ENCODE peak calls at places on chromosomes 2 and 18, in six cellular contexts. One of them, this sample, is unnamed. For H3K36me3, the result is how much of the 10 kb centered on the place peaks cover.

GRCh38 chr18:62485684-62486083 is 37.1 kb upstream of the ZCCHC2 start:
- DNase-seq in breast epithelium: peak
- DNase-seq in spleen: no peak
- DNase-seq in suprapubic skin: no peak
- DNase-seq in HepG2: peak
- DNase-seq in HCT116: peak
- DNase-seq in this sample: no peak

GRCh38 chr2:30236591-30237245 is 5.4 kb downstream of the LBH start:
- DNase-seq in breast epithelium: peak
- DNase-seq in spleen: peak
- DNase-seq in HepG2: no peak
- DNase-seq in HCT116: no peak
- DNase-seq in suprapubic skin: no peak
- DNase-seq in this sample: no peak

GRCh38 chr2:201642579-201643215 is 606 bp downstream of the TMEM237 start:
- DNase-seq in HCT116: peak
- DNase-seq in breast epithelium: peak
- DNase-seq in spleen: peak
- DNase-seq in suprapubic skin: peak
- DNase-seq in HepG2: peak
- DNase-seq in this sample: no peak

GRCh38 chr2:169573974-169574299 is 272 bp upstream of the FASTKD1 start:
- DNase-seq in HepG2: no peak
- DNase-seq in suprapubic skin: no peak
- DNase-seq in HCT116: no peak
- DNase-seq in spleen: no peak
- DNase-seq in breast epithelium: no peak
- DNase-seq in this sample: no peak

GRCh38 chr2:67032091-67032490 is 365.0 kb upstream of the ETAA1 start:
- DNase-seq in suprapubic skin: no peak
- DNase-seq in spleen: no peak
- DNase-seq in HCT116: no peak
- DNase-seq in breast epithelium: no peak
- DNase-seq in HepG2: no peak
- DNase-seq in this sample: no peak

GRCh38 chr18:62081248-62081647 is 105.6 kb downstream of the PIGN start:
- DNase-seq in suprapubic skin: no peak
- DNase-seq in HCT116: no peak
- DNase-seq in breast epithelium: no peak
- DNase-seq in spleen: no peak
- DNase-seq in HepG2: no peak
- DNase-seq in this sample: no peak

GRCh38 chr2:232377841-232378734 is 463 bp upstream of the ALPP start:
- DNase-seq in spleen: no peak
- DNase-seq in suprapubic skin: peak
- DNase-seq in HepG2: no peak
- DNase-seq in HCT116: no peak
- DNase-seq in breast epithelium: no peak
- DNase-seq in this sample: no peak

GRCh38 chr2:134398300-134398699 is 144.4 kb downstream of the MGAT5 start:
- DNase-seq in HepG2: no peak
- DNase-seq in HCT116: no peak
- DNase-seq in breast epithelium: no peak
- DNase-seq in suprapubic skin: no peak
- DNase-seq in spleen: no peak
- DNase-seq in this sample: no peak

DNA sequence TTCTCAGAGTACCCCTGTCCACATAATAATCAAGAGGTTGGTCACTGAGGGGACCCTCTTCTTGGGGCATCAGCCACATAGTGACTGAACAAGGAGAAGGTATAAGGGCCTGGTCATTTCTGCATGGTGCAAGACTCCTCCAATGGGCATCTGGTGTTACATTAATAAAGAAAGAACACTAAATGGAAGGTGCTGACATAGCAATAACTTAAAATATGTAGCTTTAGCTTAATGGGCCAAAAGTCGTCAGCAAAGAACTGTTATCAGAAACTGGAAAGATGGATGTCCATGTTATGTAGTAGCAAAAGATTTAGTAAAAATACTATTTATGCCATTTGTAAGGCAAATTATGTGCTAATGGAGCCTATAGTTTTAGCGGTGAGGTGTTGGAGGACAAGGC is 916.5 kb upstream of the SOX11 start:
- DNase-seq in suprapubic skin: no peak
- DNase-seq in spleen: no peak
- DNase-seq in HepG2: no peak
- DNase-seq in breast epithelium: no peak
- DNase-seq in HCT116: no peak
- DNase-seq in this sample: no peak
- TF ChIP-seq POLR2AphosphoS5 in suprapubic skin: no peak
- TF ChIP-seq POLR2AphosphoS5 in spleen: no peak
- TF ChIP-seq POLR2AphosphoS5 in HepG2: no peak
- TF ChIP-seq POLR2AphosphoS5 in breast epithelium: no peak
- TF ChIP-seq POLR2AphosphoS5 in HCT116: no peak
- TF ChIP-seq POLR2AphosphoS5 in this sample: no peak

DNA sequence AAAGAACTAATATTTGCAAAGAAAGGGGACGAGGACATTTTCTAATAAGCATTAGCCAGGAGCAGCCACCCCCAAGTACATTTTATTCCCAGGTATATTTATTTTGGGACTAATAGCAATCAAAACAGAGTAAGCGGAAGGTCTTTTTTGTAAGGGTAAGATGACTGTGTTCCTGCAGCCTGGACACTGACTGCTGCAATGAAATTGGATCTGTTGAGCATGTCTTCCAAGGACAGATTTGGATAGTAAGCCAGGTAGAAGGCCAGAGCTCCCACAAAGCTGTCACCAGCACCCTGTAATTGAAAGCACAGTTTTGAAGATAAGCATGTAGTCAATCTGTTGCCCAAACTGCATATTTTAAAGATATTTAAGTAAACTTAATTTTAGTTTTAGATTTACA is 10.0 kb downstream of the MRPL33 start:
- DNase-seq in spleen: no peak
- DNase-seq in suprapubic skin: no peak
- DNase-seq in HepG2: no peak
- DNase-seq in HCT116: no peak
- DNase-seq in breast epithelium: no peak
- DNase-seq in this sample: no peak
- H3K27ac ChIP-seq in spleen: no peak
- H3K27ac ChIP-seq in suprapubic skin: no peak
- H3K27ac ChIP-seq in HepG2: no peak
- H3K27ac ChIP-seq in HCT116: no peak
- H3K27ac ChIP-seq in breast epithelium: no peak
- H3K27ac ChIP-seq in this sample: no peak

GRCh38 chr2:60493804-60494392 is 59.6 kb downstream of the BCL11A start:
- DNase-seq in spleen: no peak
- DNase-seq in HCT116: no peak
- DNase-seq in HepG2: no peak
- DNase-seq in suprapubic skin: no peak
- DNase-seq in breast epithelium: no peak
- DNase-seq in this sample: no peak
- H3K36me3 ChIP-seq in spleen: under half
- H3K36me3 ChIP-seq in HCT116: under half
- H3K36me3 ChIP-seq in HepG2: under half
- H3K36me3 ChIP-seq in suprapubic skin: under half
- H3K36me3 ChIP-seq in breast epithelium: under half
- H3K36me3 ChIP-seq in this sample: under half

GRCh38 chr18:34659579-34660517 is 50.2 kb upstream of the DTNA start:
- DNase-seq in suprapubic skin: peak
- DNase-seq in spleen: peak
- DNase-seq in HCT116: peak
- DNase-seq in HepG2: peak
- DNase-seq in breast epithelium: peak
- DNase-seq in this sample: no peak
- TF ChIP-seq POLR2AphosphoS5 in suprapubic skin: no peak
- TF ChIP-seq POLR2AphosphoS5 in spleen: peak
- TF ChIP-seq POLR2AphosphoS5 in HCT116: no peak
- TF ChIP-seq POLR2AphosphoS5 in HepG2: no peak
- TF ChIP-seq POLR2AphosphoS5 in breast epithelium: peak
- TF ChIP-seq POLR2AphosphoS5 in this sample: no peak

GRCh38 chr2:241037498-241037897 is 39.1 kb downstream of the SNED1 start:
- DNase-seq in suprapubic skin: no peak
- DNase-seq in spleen: no peak
- DNase-seq in HepG2: no peak
- DNase-seq in breast epithelium: peak
- DNase-seq in HCT116: no peak
- DNase-seq in this sample: no peak

GRCh38 chr2:241035142-241035817 is 36.9 kb downstream of the SNED1 start:
- DNase-seq in breast epithelium: peak
- DNase-seq in suprapubic skin: peak
- DNase-seq in spleen: peak
- DNase-seq in HCT116: no peak
- DNase-seq in HepG2: no peak
- DNase-seq in this sample: no peak

GRCh38 chr2:241035818-241036396 is 37.5 kb downstream of the SNED1 start:
- DNase-seq in HepG2: no peak
- DNase-seq in HCT116: no peak
- DNase-seq in suprapubic skin: no peak
- DNase-seq in spleen: no peak
- DNase-seq in breast epithelium: peak
- DNase-seq in this sample: no peak

GRCh38 chr2:241036964-241037421 is 38.6 kb downstream of the SNED1 start:
- DNase-seq in spleen: peak
- DNase-seq in HepG2: no peak
- DNase-seq in suprapubic skin: no peak
- DNase-seq in HCT116: no peak
- DNase-seq in breast epithelium: peak
- DNase-seq in this sample: no peak

GRCh38 chr2:241036397-241036963 is 38.1 kb downstream of the SNED1 start:
- DNase-seq in suprapubic skin: no peak
- DNase-seq in HCT116: no peak
- DNase-seq in spleen: peak
- DNase-seq in breast epithelium: peak
- DNase-seq in HepG2: peak
- DNase-seq in this sample: no peak
- H3K27ac ChIP-seq in suprapubic skin: no peak
- H3K27ac ChIP-seq in HCT116: no peak
- H3K27ac ChIP-seq in spleen: peak
- H3K27ac ChIP-seq in breast epithelium: peak
- H3K27ac ChIP-seq in HepG2: no peak
- H3K27ac ChIP-seq in this sample: no peak

DNA sequence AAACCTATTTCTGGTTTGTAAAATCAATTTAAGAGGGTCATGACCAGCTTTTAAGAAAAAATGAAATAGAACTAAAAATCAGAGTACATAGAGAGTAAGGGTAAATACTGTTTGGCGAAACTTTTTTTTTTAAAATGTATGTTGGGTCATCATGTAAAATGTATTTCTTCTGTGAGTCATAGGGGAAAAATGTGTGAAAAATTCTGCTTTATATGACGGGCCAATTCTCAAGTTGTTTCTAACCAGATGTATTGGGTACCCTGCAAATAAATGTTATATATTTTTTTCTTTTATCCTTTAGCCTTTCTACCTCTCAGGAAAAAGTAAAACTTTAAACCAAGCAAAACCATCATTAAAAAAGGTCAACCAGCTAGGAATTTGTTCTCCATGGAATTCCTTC is 13.9 kb downstream of the AFTPH start:
- DNase-seq in HCT116: no peak
- DNase-seq in breast epithelium: no peak
- DNase-seq in suprapubic skin: no peak
- DNase-seq in spleen: no peak
- DNase-seq in HepG2: no peak
- DNase-seq in this sample: no peak
- H3K36me3 ChIP-seq in HCT116: under half
- H3K36me3 ChIP-seq in breast epithelium: under half
- H3K36me3 ChIP-seq in suprapubic skin: under half
- H3K36me3 ChIP-seq in spleen: under half
- H3K36me3 ChIP-seq in HepG2: under half
- H3K36me3 ChIP-seq in this sample: under half

GRCh38 chr18:79379931-79380815 is 15.6 kb upstream of the NFATC1 start:
- DNase-seq in HepG2: no peak
- DNase-seq in breast epithelium: no peak
- DNase-seq in suprapubic skin: no peak
- DNase-seq in HCT116: no peak
- DNase-seq in spleen: peak
- DNase-seq in this sample: no peak
- TF ChIP-seq POLR2AphosphoS5 in HepG2: no peak
- TF ChIP-seq POLR2AphosphoS5 in breast epithelium: no peak
- TF ChIP-seq POLR2AphosphoS5 in suprapubic skin: no peak
- TF ChIP-seq POLR2AphosphoS5 in HCT116: no peak
- TF ChIP-seq POLR2AphosphoS5 in spleen: no peak
- TF ChIP-seq POLR2AphosphoS5 in this sample: no peak

GRCh38 chr2:37623409-37623808 is 48.0 kb downstream of the CDC42EP3 start:
- DNase-seq in spleen: no peak
- DNase-seq in HepG2: no peak
- DNase-seq in breast epithelium: no peak
- DNase-seq in HCT116: no peak
- DNase-seq in suprapubic skin: no peak
- DNase-seq in this sample: no peak
- H3K27ac ChIP-seq in spleen: no peak
- H3K27ac ChIP-seq in HepG2: no peak
- H3K27ac ChIP-seq in breast epithelium: no peak
- H3K27ac ChIP-seq in HCT116: no peak
- H3K27ac ChIP-seq in suprapubic skin: no peak
- H3K27ac ChIP-seq in this sample: no peak

GRCh38 chr18:26190506-26190905 is 35.7 kb upstream of the TAF4B start:
- DNase-seq in HCT116: no peak
- DNase-seq in HepG2: no peak
- DNase-seq in spleen: peak
- DNase-seq in breast epithelium: no peak
- DNase-seq in suprapubic skin: no peak
- DNase-seq in this sample: no peak
- H3K36me3 ChIP-seq in HCT116: under half
- H3K36me3 ChIP-seq in HepG2: under half
- H3K36me3 ChIP-seq in spleen: under half
- H3K36me3 ChIP-seq in breast epithelium: under half
- H3K36me3 ChIP-seq in suprapubic skin: under half
- H3K36me3 ChIP-seq in this sample: under half

GRCh38 chr2:54360055-54360792 is 95.9 kb upstream of the SPTBN1 start:
- DNase-seq in spleen: no peak
- DNase-seq in suprapubic skin: no peak
- DNase-seq in breast epithelium: no peak
- DNase-seq in HepG2: no peak
- DNase-seq in HCT116: no peak
- DNase-seq in this sample: no peak
- TF ChIP-seq POLR2AphosphoS5 in spleen: peak
- TF ChIP-seq POLR2AphosphoS5 in suprapubic skin: no peak
- TF ChIP-seq POLR2AphosphoS5 in breast epithelium: no peak
- TF ChIP-seq POLR2AphosphoS5 in HepG2: no peak
- TF ChIP-seq POLR2AphosphoS5 in HCT116: no peak
- TF ChIP-seq POLR2AphosphoS5 in this sample: no peak

This sample was measured in SK-N-MC.